ENCODE peak calls at places on chromosomes 1 and 21, in six cellular contexts. W is T-helper 2 cell; M is stimulated activated naive CD8-positive, alpha-beta T cell treated with anti-CD3 and anti-CD28 coated beads, Interleukin-15, Interleukin-2, amounts not matched to agents 100 U/mL and 50 U/mL, for 24 hours; Y is activated T-helper 1 cell treated with anti-CD3 and anti-CD28 coated beads, Interleukin-12 subunit alpha, Interleukin-12 subunit beta, Interleukin-2, Interleukin-4 antibody, amounts not matched to agents 30 ng/mL and 10 ng/mL and 1 ng/mL, durations not matched to agents 14 hours and 24 hours and 36 hours; A is ecto neural progenitor cell; J is BE2C. D is an unnamed sample.

GRCh38 chr1:215192306-215192705 is 109.8 kb downstream of the KCNK2 start:
- DNase-seq in W (no peak), Y (no peak), M (no peak), A (no peak), J (no peak), D (no peak)

GRCh38 chr1:231272880-231273279 is 31.9 kb downstream of the GNPAT start:
- DNase-seq in M (no peak), W (no peak), Y (peak), J (no peak), A (no peak), D (no peak)

GRCh38 chr21:39385299-39386145 is 36.6 kb upstream of the HMGN1 start:
- DNase-seq in J (peak), Y (peak), A (no peak), M (peak), W (peak), D (peak)

GRCh38 chr1:47941609-47942237 is 55.5 kb downstream of the TRABD2B start:
- DNase-seq in W (no peak), M (no peak), A (no peak), J (no peak), Y (no peak), D (no peak)

GRCh38 chr1:203213126-203213525 is 16.3 kb downstream of the CHIT1 start:
- DNase-seq in W (no peak), M (no peak), A (no peak), Y (no peak), J (no peak), D (no peak)

GRCh38 chr1:234069760-234070159 is 165.3 kb downstream of the SLC35F3 start:
- DNase-seq in W (no peak), J (no peak), A (no peak), M (no peak), Y (no peak), D (no peak)

GRCh38 chr1:26168410-26169167 is at the start of gene C1orf232:
- DNase-seq in A (peak), W (no peak), M (no peak), Y (no peak), J (no peak), D (no peak)

GRCh38 chr1:180773210-180773865 is 139.4 kb upstream of the KIAA1614 start:
- DNase-seq in Y (no peak), J (no peak), M (no peak), W (no peak), A (no peak), D (no peak)

GRCh38 chr1:111227875-111228747 is 598 bp downstream of the CHI3L2 start:
- DNase-seq in Y (no peak), J (no peak), M (no peak), A (no peak), W (no peak), D (no peak)

GRCh38 chr1:110607663-110608230 is 1.6 kb upstream of the KCNA2 start:
- DNase-seq in W (no peak), M (no peak), J (no peak), A (no peak), Y (no peak), D (no peak)

GRCh38 chr1:184035719-184036516 is 1.6 kb downstream of the COLGALT2 start:
- DNase-seq in W (no peak), Y (no peak), J (no peak), M (no peak), A (no peak), D (no peak)

GRCh38 chr1:245715291-245715701 is 560.5 kb downstream of the KIF26B start:
- DNase-seq in W (no peak), J (no peak), M (no peak), Y (no peak), A (no peak), D (no peak)

GRCh38 chr1:112718691-112719418 is 3.7 kb upstream of the PPM1J start:
- DNase-seq in A (peak), W (peak), J (peak), M (peak), Y (peak), D (peak)

GRCh38 chr1:52436817-52437216 is 32.4 kb downstream of the PRPF38A start:
- DNase-seq in Y (no peak), A (no peak), M (no peak), W (no peak), J (no peak), D (no peak)

GRCh38 chr1:204841316-204841715 is 29.3 kb upstream of the NFASC start:
- DNase-seq in W (no peak), J (no peak), Y (no peak), M (no peak), A (no peak), D (no peak)

GRCh38 chr1:42529724-42530161 is 66.7 kb downstream of the CCDC30 start:
- DNase-seq in M (no peak), Y (no peak), J (no peak), W (no peak), A (no peak), D (no peak)

GRCh38 chr1:13820456-13820855 is 120.5 kb downstream of the PRDM2 start:
- DNase-seq in M (no peak), W (no peak), Y (no peak), J (no peak), A (no peak), D (no peak)

GRCh38 chr1:153566414-153567371 is 1.0 kb upstream of the S100A2 start:
- DNase-seq in M (peak), Y (peak), A (peak), W (peak), J (peak), D (peak)

GRCh38 chr1:36925251-36925650 is 109.1 kb downstream of the GRIK3 start:
- DNase-seq in W (no peak), J (peak), A (no peak), M (no peak), Y (no peak), D (no peak)

GRCh38 chr1:99784143-99784542 is 17.7 kb upstream of the FRRS1 start:
- DNase-seq in W (no peak), J (no peak), A (no peak), M (no peak), Y (no peak), D (no peak)

GRCh38 chr1:48697066-48697707 is 79.5 kb downstream of the BEND5 start:
- DNase-seq in J (peak), Y (peak), W (peak), M (peak), A (peak), D (peak)

GRCh38 chr1:47661065-47661464 is 223.2 kb downstream of the FOXD2 start:
- DNase-seq in Y (no peak), M (no peak), A (peak), J (no peak), W (no peak), D (no peak)

GRCh38 chr1:17297991-17298390 is 10.0 kb upstream of the PADI4 start:
- DNase-seq in Y (no peak), W (no peak), M (no peak), J (no peak), A (no peak), D (no peak)

GRCh38 chr1:227449051-227449450 is 114.3 kb upstream of the ZNF678 start:
- DNase-seq in J (peak), A (peak), W (no peak), Y (no peak), M (peak), D (no peak)

GRCh38 chr21:44710756-44711326 is 531 bp downstream of the TSPEAR start:
- DNase-seq in W (no peak), J (no peak), Y (no peak), M (no peak), A (peak), D (no peak)

GRCh38 chr1:169509354-169509753 is 23.6 kb upstream of the SLC19A2 start:
- DNase-seq in W (no peak), Y (no peak), A (no peak), M (no peak), J (no peak), D (no peak)

GRCh38 chr1:25756210-25756609 is 43.8 kb upstream of the SELENON start:
- DNase-seq in W (no peak), J (no peak), M (no peak), Y (no peak), A (no peak), D (no peak)

GRCh38 chr1:42264791-42265190 is 70.2 kb downstream of the FOXJ3 start:
- DNase-seq in J (no peak), W (no peak), A (no peak), Y (no peak), M (no peak), D (no peak)

GRCh38 chr1:33876970-33877680 is 13.2 kb downstream of the HMGB4 start:
- DNase-seq in M (no peak), J (no peak), A (no peak), W (no peak), Y (no peak), D (no peak)

GRCh38 chr1:221335161-221336101 is 406.5 kb downstream of the DUSP10 start:
- DNase-seq in M (no peak), J (peak), W (no peak), Y (no peak), A (no peak), D (no peak)

GRCh38 chr1:65334081-65334480 is 24.7 kb downstream of the DNAJC6 start:
- DNase-seq in J (no peak), W (no peak), Y (no peak), A (no peak), M (no peak), D (no peak)

GRCh38 chr1:35847935-35848565 is 35.0 kb upstream of the AGO1 start:
- DNase-seq in Y (no peak), A (no peak), J (no peak), W (no peak), M (no peak), D (no peak)

D was measured in activated B cell treated with CpG ODN at 0.5 μM for 24 hours.